ENCODE peak calls at places on chromosome 6, in four cellular contexts. One of them, this sample, is unnamed. For H3K4me1, the result is how much of the 10 kb centered on the place peaks cover.

GRCh38 chr6:37285861-37286311 is 27.9 kb upstream of the TMEM217 start:
- DNase-seq in upper lobe of right lung: no peak
- DNase-seq in CD8-positive, alpha-beta T cell: no peak
- DNase-seq in MM.1S: no peak
- DNase-seq in this sample: no peak

GRCh38 chr6:34132486-34133185 is 13.3 kb downstream of the GRM4 start:
- DNase-seq in MM.1S: peak
- DNase-seq in CD8-positive, alpha-beta T cell: no peak
- DNase-seq in upper lobe of right lung: no peak
- DNase-seq in this sample: peak

GRCh38 chr6:71299541-71300470 is 11.2 kb downstream of the OGFRL1 start:
- DNase-seq in CD8-positive, alpha-beta T cell: no peak
- DNase-seq in MM.1S: no peak
- DNase-seq in upper lobe of right lung: no peak
- DNase-seq in this sample: no peak

GRCh38 chr6:77450924-77451323 is 12.4 kb downstream of the HTR1B start:
- DNase-seq in CD8-positive, alpha-beta T cell: no peak
- DNase-seq in upper lobe of right lung: no peak
- DNase-seq in MM.1S: no peak
- DNase-seq in this sample: no peak

GRCh38 chr6:79672631-79673065 is 41.5 kb downstream of the SH3BGRL2 start:
- DNase-seq in CD8-positive, alpha-beta T cell: no peak
- DNase-seq in MM.1S: peak
- DNase-seq in upper lobe of right lung: no peak
- DNase-seq in this sample: no peak

GRCh38 chr6:72639920-72640621 is 18.2 kb downstream of the KCNQ5 start:
- DNase-seq in MM.1S: no peak
- DNase-seq in CD8-positive, alpha-beta T cell: no peak
- DNase-seq in upper lobe of right lung: no peak
- DNase-seq in this sample: no peak

GRCh38 chr6:159065091-159065490 is 20.3 kb upstream of the TAGAP start:
- DNase-seq in upper lobe of right lung: no peak
- DNase-seq in MM.1S: no peak
- DNase-seq in CD8-positive, alpha-beta T cell: no peak
- DNase-seq in this sample: no peak

GRCh38 chr6:156953478-156954146 is 176.4 kb downstream of the ARID1B start:
- DNase-seq in CD8-positive, alpha-beta T cell: no peak
- DNase-seq in MM.1S: no peak
- DNase-seq in upper lobe of right lung: no peak
- DNase-seq in this sample: no peak

GRCh38 chr6:164216839-164217238 is 802.3 kb downstream of the QKI start:
- DNase-seq in CD8-positive, alpha-beta T cell: no peak
- DNase-seq in upper lobe of right lung: no peak
- DNase-seq in MM.1S: no peak
- DNase-seq in this sample: no peak

GRCh38 chr6:68194846-68195478 is 440.1 kb upstream of the ADGRB3 start:
- DNase-seq in upper lobe of right lung: no peak
- DNase-seq in MM.1S: no peak
- DNase-seq in CD8-positive, alpha-beta T cell: no peak
- DNase-seq in this sample: no peak

GRCh38 chr6:36123270-36124139 is 6.8 kb upstream of the MAPK13 start:
- DNase-seq in upper lobe of right lung: peak
- DNase-seq in MM.1S: peak
- DNase-seq in CD8-positive, alpha-beta T cell: peak
- DNase-seq in this sample: peak

GRCh38 chr6:75943381-75943780 is 129.1 kb downstream of the IMPG1 start:
- DNase-seq in MM.1S: no peak
- DNase-seq in upper lobe of right lung: no peak
- DNase-seq in CD8-positive, alpha-beta T cell: no peak
- DNase-seq in this sample: no peak

GRCh38 chr6:148837941-148838340 is 91.1 kb downstream of the UST start:
- DNase-seq in MM.1S: no peak
- DNase-seq in CD8-positive, alpha-beta T cell: no peak
- DNase-seq in upper lobe of right lung: no peak
- DNase-seq in this sample: peak

GRCh38 chr6:137738197-137738596 is 128.9 kb upstream of the TNFAIP3 start:
- DNase-seq in MM.1S: no peak
- DNase-seq in CD8-positive, alpha-beta T cell: no peak
- DNase-seq in upper lobe of right lung: no peak
- DNase-seq in this sample: no peak

GRCh38 chr6:31400467-31401289 is 2.7 kb upstream of the MICA start:
- DNase-seq in CD8-positive, alpha-beta T cell: peak
- DNase-seq in MM.1S: peak
- DNase-seq in upper lobe of right lung: peak
- DNase-seq in this sample: peak

GRCh38 chr6:47681201-47681990 is 17.0 kb upstream of the ADGRF4 start:
- DNase-seq in MM.1S: no peak
- DNase-seq in CD8-positive, alpha-beta T cell: no peak
- DNase-seq in upper lobe of right lung: no peak
- DNase-seq in this sample: no peak

GRCh38 chr6:6878921-6879585 is 228.7 kb upstream of the RREB1 start:
- DNase-seq in upper lobe of right lung: no peak
- DNase-seq in CD8-positive, alpha-beta T cell: no peak
- DNase-seq in MM.1S: no peak
- DNase-seq in this sample: no peak

GRCh38 chr6:53624491-53624890 is 41.1 kb downstream of the KLHL31 start:
- DNase-seq in upper lobe of right lung: no peak
- DNase-seq in CD8-positive, alpha-beta T cell: no peak
- DNase-seq in MM.1S: no peak
- DNase-seq in this sample: no peak

GRCh38 chr6:15096894-15097837 is 148.7 kb upstream of the JARID2 start:
- DNase-seq in MM.1S: no peak
- DNase-seq in upper lobe of right lung: no peak
- DNase-seq in CD8-positive, alpha-beta T cell: no peak
- DNase-seq in this sample: no peak

GRCh38 chr6:110328231-110328630 is 29.9 kb downstream of the METTL24 start:
- DNase-seq in upper lobe of right lung: no peak
- DNase-seq in CD8-positive, alpha-beta T cell: no peak
- DNase-seq in MM.1S: no peak
- DNase-seq in this sample: no peak

GRCh38 chr6:18141805-18142590 is 12.9 kb downstream of the TPMT start:
- DNase-seq in MM.1S: no peak
- DNase-seq in CD8-positive, alpha-beta T cell: no peak
- DNase-seq in upper lobe of right lung: no peak
- DNase-seq in this sample: peak

GRCh38 chr6:34050691-34051090 is 95.2 kb downstream of the GRM4 start:
- DNase-seq in upper lobe of right lung: no peak
- DNase-seq in MM.1S: no peak
- DNase-seq in CD8-positive, alpha-beta T cell: no peak
- DNase-seq in this sample: no peak

GRCh38 chr6:53313784-53314382 is 34.9 kb downstream of the ELOVL5 start:
- DNase-seq in upper lobe of right lung: no peak
- DNase-seq in CD8-positive, alpha-beta T cell: no peak
- DNase-seq in MM.1S: no peak
- DNase-seq in this sample: no peak

GRCh38 chr6:35489066-35489465 is 7.8 kb downstream of the TEAD3 start:
- DNase-seq in MM.1S: no peak
- DNase-seq in CD8-positive, alpha-beta T cell: no peak
- DNase-seq in upper lobe of right lung: no peak
- DNase-seq in this sample: no peak

GRCh38 chr6:112931835-112932234 is 584.7 kb downstream of the RFPL4B start:
- DNase-seq in CD8-positive, alpha-beta T cell: no peak
- DNase-seq in upper lobe of right lung: no peak
- DNase-seq in MM.1S: no peak
- DNase-seq in this sample: no peak

GRCh38 chr6:116144590-116144989 is 18.7 kb upstream of the COL10A1 start:
- DNase-seq in CD8-positive, alpha-beta T cell: no peak
- DNase-seq in MM.1S: no peak
- DNase-seq in upper lobe of right lung: no peak
- DNase-seq in this sample: no peak

GRCh38 chr6:148548749-148549140 is 198.1 kb upstream of the UST start:
- DNase-seq in CD8-positive, alpha-beta T cell: no peak
- DNase-seq in MM.1S: no peak
- DNase-seq in upper lobe of right lung: no peak
- DNase-seq in this sample: no peak

GRCh38 chr6:72374172-72374571 is 247.7 kb upstream of the KCNQ5 start:
- DNase-seq in MM.1S: no peak
- DNase-seq in upper lobe of right lung: no peak
- DNase-seq in CD8-positive, alpha-beta T cell: no peak
- DNase-seq in this sample: no peak

GRCh38 chr6:151577257-151577656 is 83.4 kb downstream of the CCDC170 start:
- DNase-seq in MM.1S: no peak
- DNase-seq in CD8-positive, alpha-beta T cell: no peak
- DNase-seq in upper lobe of right lung: no peak
- DNase-seq in this sample: no peak

GRCh38 chr6:11367638-11368199 is 135.3 kb upstream of the NEDD9 start:
- DNase-seq in upper lobe of right lung: no peak
- DNase-seq in MM.1S: no peak
- DNase-seq in CD8-positive, alpha-beta T cell: no peak
- DNase-seq in this sample: no peak

GRCh38 chr6:130178692-130179091 is 44.1 kb downstream of the SAMD3 start:
- DNase-seq in CD8-positive, alpha-beta T cell: no peak
- DNase-seq in upper lobe of right lung: no peak
- DNase-seq in MM.1S: no peak
- DNase-seq in this sample: no peak

GRCh38 chr6:154383273-154383672 is 26.7 kb upstream of the IPCEF1 start:
- DNase-seq in CD8-positive, alpha-beta T cell: no peak
- DNase-seq in MM.1S: no peak
- DNase-seq in upper lobe of right lung: no peak
- DNase-seq in this sample: no peak

GRCh38 chr6:18431581-18431980 is 44.4 kb downstream of the RNF144B start:
- DNase-seq in CD8-positive, alpha-beta T cell: no peak
- DNase-seq in MM.1S: no peak
- DNase-seq in upper lobe of right lung: no peak
- DNase-seq in this sample: peak

GRCh38 chr6:128365520-128366160 is 154.8 kb downstream of the PTPRK start:
- DNase-seq in CD8-positive, alpha-beta T cell: no peak
- DNase-seq in upper lobe of right lung: no peak
- DNase-seq in MM.1S: no peak
- DNase-seq in this sample: no peak

GRCh38 chr6:128361378-128361777 is 159.0 kb downstream of the PTPRK start:
- DNase-seq in upper lobe of right lung: no peak
- DNase-seq in MM.1S: no peak
- DNase-seq in CD8-positive, alpha-beta T cell: no peak
- DNase-seq in this sample: no peak

GRCh38 chr6:128364766-128365519 is 155.5 kb downstream of the PTPRK start:
- DNase-seq in upper lobe of right lung: no peak
- DNase-seq in CD8-positive, alpha-beta T cell: no peak
- DNase-seq in MM.1S: no peak
- DNase-seq in this sample: no peak

GRCh38 chr6:128363424-128363823 is 157.0 kb downstream of the PTPRK start:
- DNase-seq in CD8-positive, alpha-beta T cell: no peak
- DNase-seq in upper lobe of right lung: no peak
- DNase-seq in MM.1S: no peak
- DNase-seq in this sample: no peak

DNA sequence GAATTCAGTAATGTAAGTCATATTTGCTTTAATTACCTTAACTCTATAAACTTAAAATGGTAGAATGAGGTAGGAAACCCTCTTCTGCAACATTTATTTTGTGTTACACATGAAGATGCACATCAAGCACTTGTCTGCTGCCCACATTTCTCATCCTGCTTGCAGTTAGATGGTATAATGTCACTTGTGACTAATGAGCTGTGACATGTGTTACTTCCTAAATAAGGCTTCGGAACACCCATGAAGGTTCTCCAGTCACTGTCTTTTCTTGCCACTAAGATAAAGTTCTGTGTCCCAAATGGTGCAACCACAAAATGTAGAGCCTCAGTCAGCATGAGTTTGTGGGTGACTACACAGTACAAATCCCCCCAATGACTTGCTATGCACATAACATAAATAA is 157.4 kb downstream of the PTPRK start:
- DNase-seq in MM.1S: no peak
- DNase-seq in upper lobe of right lung: no peak
- DNase-seq in CD8-positive, alpha-beta T cell: no peak
- DNase-seq in this sample: no peak
- H3K4me1 ChIP-seq in MM.1S: under half
- H3K4me1 ChIP-seq in upper lobe of right lung: under half
- H3K4me1 ChIP-seq in CD8-positive, alpha-beta T cell: under half
- H3K4me1 ChIP-seq in this sample: under half

GRCh38 chr6:111837641-111838500 is 35.4 kb downstream of the FYN start:
- DNase-seq in CD8-positive, alpha-beta T cell: no peak
- DNase-seq in upper lobe of right lung: no peak
- DNase-seq in MM.1S: no peak
- DNase-seq in this sample: no peak
- H3K4me1 ChIP-seq in CD8-positive, alpha-beta T cell: half or more
- H3K4me1 ChIP-seq in upper lobe of right lung: under half
- H3K4me1 ChIP-seq in MM.1S: under half
- H3K4me1 ChIP-seq in this sample: under half

GRCh38 chr6:55456016-55456415 is 123.0 kb downstream of the HMGCLL1 start:
- DNase-seq in upper lobe of right lung: no peak
- DNase-seq in CD8-positive, alpha-beta T cell: no peak
- DNase-seq in MM.1S: no peak
- DNase-seq in this sample: no peak
- H3K4me1 ChIP-seq in upper lobe of right lung: under half
- H3K4me1 ChIP-seq in CD8-positive, alpha-beta T cell: under half
- H3K4me1 ChIP-seq in MM.1S: under half
- H3K4me1 ChIP-seq in this sample: under half

DNA sequence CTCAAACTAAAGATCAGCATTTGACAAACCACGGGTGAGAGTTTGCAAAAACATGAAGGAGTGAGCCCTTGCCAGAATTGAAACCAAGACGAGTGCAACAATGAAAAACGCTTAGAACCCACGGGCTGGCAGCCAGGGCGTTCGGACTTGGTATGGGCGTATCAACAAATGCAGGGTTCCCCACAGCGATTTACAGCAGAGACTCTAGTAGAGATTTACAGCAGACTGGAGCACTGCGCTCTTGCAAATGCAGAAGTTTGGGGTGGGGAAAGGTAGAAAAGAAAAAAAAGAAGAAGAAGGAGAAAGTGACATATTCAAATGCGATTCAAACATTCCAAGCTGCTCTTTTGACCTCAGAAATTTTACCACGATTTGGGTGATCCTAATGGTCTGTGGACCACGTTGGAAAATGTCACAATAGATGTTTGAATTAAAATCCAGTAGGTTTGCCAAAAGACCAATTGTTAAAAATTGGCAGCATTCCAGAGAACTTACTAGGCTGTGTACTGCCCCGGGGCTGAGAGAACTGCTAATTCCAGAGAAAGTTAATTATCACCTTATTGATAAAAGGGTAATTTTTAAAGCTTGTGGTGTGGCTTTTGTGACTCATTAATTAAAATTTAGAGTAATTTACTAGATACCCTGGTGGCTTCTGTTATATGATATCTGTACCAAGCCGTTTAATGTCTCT is 3.4 kb downstream of the SCML4 start:
- DNase-seq in CD8-positive, alpha-beta T cell: peak
- DNase-seq in upper lobe of right lung: no peak
- DNase-seq in MM.1S: no peak
- DNase-seq in this sample: peak
- H3K4me1 ChIP-seq in CD8-positive, alpha-beta T cell: half or more
- H3K4me1 ChIP-seq in upper lobe of right lung: under half
- H3K4me1 ChIP-seq in MM.1S: under half
- H3K4me1 ChIP-seq in this sample: under half

GRCh38 chr6:125791820-125792165 is 1.0 kb downstream of the NCOA7 start:
- DNase-seq in CD8-positive, alpha-beta T cell: no peak
- DNase-seq in MM.1S: no peak
- DNase-seq in upper lobe of right lung: no peak
- DNase-seq in this sample: no peak
- H3K4me1 ChIP-seq in CD8-positive, alpha-beta T cell: under half
- H3K4me1 ChIP-seq in MM.1S: under half
- H3K4me1 ChIP-seq in upper lobe of right lung: under half
- H3K4me1 ChIP-seq in this sample: under half